ENCODE peak calls at places on chromosomes 3 and 15, in eight cellular contexts. One of them, this sample, is unnamed. For H3K9me3, the result is how much of the 10 kb centered on the place peaks cover.

GRCh38 chr3:141738636-141739363 is 702 bp downstream of the RNF7 start:
- DNase-seq in A549: peak
- DNase-seq in SJSA1: peak
- DNase-seq in lower lobe of right lung: no peak
- DNase-seq in adrenal gland: no peak
- DNase-seq in NT2/D1: no peak
- DNase-seq in thyroid gland: no peak
- DNase-seq in heart right ventricle: no peak
- DNase-seq in this sample: peak

GRCh38 chr15:56985871-56986270 is 67.4 kb downstream of the TCF12 start:
- DNase-seq in adrenal gland: no peak
- DNase-seq in lower lobe of right lung: no peak
- DNase-seq in A549: no peak
- DNase-seq in NT2/D1: no peak
- DNase-seq in heart right ventricle: no peak
- DNase-seq in thyroid gland: no peak
- DNase-seq in SJSA1: no peak
- DNase-seq in this sample: no peak

GRCh38 chr3:78725703-78726246 is 1042.0 kb downstream of the ROBO1 start:
- DNase-seq in SJSA1: no peak
- DNase-seq in thyroid gland: no peak
- DNase-seq in A549: no peak
- DNase-seq in adrenal gland: no peak
- DNase-seq in heart right ventricle: no peak
- DNase-seq in lower lobe of right lung: no peak
- DNase-seq in NT2/D1: no peak
- DNase-seq in this sample: no peak

GRCh38 chr15:99437315-99438221 is 128.2 kb upstream of the MEF2A start:
- DNase-seq in lower lobe of right lung: no peak
- DNase-seq in heart right ventricle: no peak
- DNase-seq in NT2/D1: no peak
- DNase-seq in adrenal gland: no peak
- DNase-seq in A549: no peak
- DNase-seq in SJSA1: no peak
- DNase-seq in thyroid gland: no peak
- DNase-seq in this sample: no peak

GRCh38 chr15:50330921-50331320 is 24.1 kb downstream of the GABPB1 start:
- DNase-seq in SJSA1: no peak
- DNase-seq in A549: no peak
- DNase-seq in adrenal gland: no peak
- DNase-seq in lower lobe of right lung: no peak
- DNase-seq in NT2/D1: no peak
- DNase-seq in heart right ventricle: no peak
- DNase-seq in thyroid gland: no peak
- DNase-seq in this sample: no peak

GRCh38 chr3:71055602-71056001 is 527.9 kb downstream of the FOXP1 start:
- DNase-seq in adrenal gland: no peak
- DNase-seq in SJSA1: peak
- DNase-seq in thyroid gland: no peak
- DNase-seq in A549: no peak
- DNase-seq in heart right ventricle: no peak
- DNase-seq in NT2/D1: no peak
- DNase-seq in lower lobe of right lung: no peak
- DNase-seq in this sample: no peak

GRCh38 chr3:69490971-69491370 is 105.1 kb upstream of the FRMD4B start:
- DNase-seq in lower lobe of right lung: no peak
- DNase-seq in thyroid gland: no peak
- DNase-seq in NT2/D1: no peak
- DNase-seq in A549: no peak
- DNase-seq in SJSA1: no peak
- DNase-seq in heart right ventricle: no peak
- DNase-seq in adrenal gland: no peak
- DNase-seq in this sample: no peak

GRCh38 chr15:78322243-78322642 is 17.9 kb upstream of the CRABP1 start:
- DNase-seq in adrenal gland: no peak
- DNase-seq in NT2/D1: no peak
- DNase-seq in SJSA1: peak
- DNase-seq in A549: no peak
- DNase-seq in thyroid gland: no peak
- DNase-seq in lower lobe of right lung: peak
- DNase-seq in heart right ventricle: no peak
- DNase-seq in this sample: no peak

GRCh38 chr3:138539352-138539751 is 54.7 kb downstream of the CEP70 start:
- DNase-seq in SJSA1: no peak
- DNase-seq in lower lobe of right lung: no peak
- DNase-seq in heart right ventricle: no peak
- DNase-seq in A549: no peak
- DNase-seq in adrenal gland: no peak
- DNase-seq in NT2/D1: no peak
- DNase-seq in thyroid gland: no peak
- DNase-seq in this sample: no peak

GRCh38 chr3:138542977-138543376 is 51.1 kb downstream of the CEP70 start:
- DNase-seq in lower lobe of right lung: no peak
- DNase-seq in heart right ventricle: no peak
- DNase-seq in A549: no peak
- DNase-seq in NT2/D1: no peak
- DNase-seq in SJSA1: no peak
- DNase-seq in adrenal gland: no peak
- DNase-seq in thyroid gland: no peak
- DNase-seq in this sample: no peak

GRCh38 chr3:138549578-138549977 is 44.5 kb downstream of the CEP70 start:
- DNase-seq in lower lobe of right lung: no peak
- DNase-seq in A549: no peak
- DNase-seq in thyroid gland: no peak
- DNase-seq in heart right ventricle: no peak
- DNase-seq in NT2/D1: no peak
- DNase-seq in SJSA1: no peak
- DNase-seq in adrenal gland: no peak
- DNase-seq in this sample: no peak

GRCh38 chr3:138547342-138547975 is 46.6 kb downstream of the CEP70 start:
- DNase-seq in lower lobe of right lung: no peak
- DNase-seq in adrenal gland: no peak
- DNase-seq in heart right ventricle: no peak
- DNase-seq in SJSA1: no peak
- DNase-seq in NT2/D1: no peak
- DNase-seq in thyroid gland: no peak
- DNase-seq in A549: no peak
- DNase-seq in this sample: no peak

DNA sequence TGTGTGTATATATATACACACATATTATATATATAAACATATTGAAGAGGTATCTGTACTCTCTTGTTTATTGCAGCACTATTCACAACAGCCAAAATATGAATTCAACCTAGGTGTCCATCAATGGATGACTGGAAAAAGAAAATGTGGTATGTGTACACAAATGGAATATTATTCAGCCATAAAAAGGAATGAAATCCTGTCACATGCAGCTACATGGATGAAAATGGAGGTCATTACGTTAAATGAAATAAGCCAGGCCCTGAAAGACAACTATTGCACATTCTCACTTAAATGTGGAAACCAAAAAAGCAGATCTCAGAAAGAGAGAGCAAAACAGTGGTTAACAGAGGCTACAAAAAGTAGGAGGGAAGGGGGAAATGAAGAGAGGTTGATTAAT is 49.5 kb downstream of the CEP70 start:
- DNase-seq in thyroid gland: no peak
- DNase-seq in SJSA1: no peak
- DNase-seq in lower lobe of right lung: no peak
- DNase-seq in heart right ventricle: no peak
- DNase-seq in A549: no peak
- DNase-seq in adrenal gland: no peak
- DNase-seq in NT2/D1: no peak
- DNase-seq in this sample: no peak
- H3K9me3 ChIP-seq in thyroid gland: under half
- H3K9me3 ChIP-seq in SJSA1: under half
- H3K9me3 ChIP-seq in lower lobe of right lung: half or more
- H3K9me3 ChIP-seq in heart right ventricle: under half
- H3K9me3 ChIP-seq in A549: under half
- H3K9me3 ChIP-seq in adrenal gland: under half
- H3K9me3 ChIP-seq in NT2/D1: half or more
- H3K9me3 ChIP-seq in this sample: half or more

GRCh38 chr15:25175033-25175788 is 220.4 kb downstream of the SNRPN start:
- DNase-seq in thyroid gland: no peak
- DNase-seq in SJSA1: no peak
- DNase-seq in adrenal gland: peak
- DNase-seq in lower lobe of right lung: peak
- DNase-seq in heart right ventricle: peak
- DNase-seq in NT2/D1: no peak
- DNase-seq in A549: no peak
- DNase-seq in this sample: no peak

GRCh38 chr15:25176616-25176923 is 221.8 kb downstream of the SNRPN start:
- DNase-seq in thyroid gland: no peak
- DNase-seq in SJSA1: no peak
- DNase-seq in heart right ventricle: peak
- DNase-seq in adrenal gland: peak
- DNase-seq in NT2/D1: no peak
- DNase-seq in lower lobe of right lung: no peak
- DNase-seq in A549: no peak
- DNase-seq in this sample: no peak

GRCh38 chr15:25176991-25177954 is 222.5 kb downstream of the SNRPN start:
- DNase-seq in lower lobe of right lung: peak
- DNase-seq in NT2/D1: no peak
- DNase-seq in SJSA1: no peak
- DNase-seq in heart right ventricle: peak
- DNase-seq in adrenal gland: peak
- DNase-seq in thyroid gland: no peak
- DNase-seq in A549: no peak
- DNase-seq in this sample: no peak

GRCh38 chr15:25177955-25178801 is 223.4 kb downstream of the SNRPN start:
- DNase-seq in SJSA1: no peak
- DNase-seq in A549: no peak
- DNase-seq in lower lobe of right lung: peak
- DNase-seq in thyroid gland: no peak
- DNase-seq in adrenal gland: peak
- DNase-seq in heart right ventricle: peak
- DNase-seq in NT2/D1: no peak
- DNase-seq in this sample: no peak

DNA sequence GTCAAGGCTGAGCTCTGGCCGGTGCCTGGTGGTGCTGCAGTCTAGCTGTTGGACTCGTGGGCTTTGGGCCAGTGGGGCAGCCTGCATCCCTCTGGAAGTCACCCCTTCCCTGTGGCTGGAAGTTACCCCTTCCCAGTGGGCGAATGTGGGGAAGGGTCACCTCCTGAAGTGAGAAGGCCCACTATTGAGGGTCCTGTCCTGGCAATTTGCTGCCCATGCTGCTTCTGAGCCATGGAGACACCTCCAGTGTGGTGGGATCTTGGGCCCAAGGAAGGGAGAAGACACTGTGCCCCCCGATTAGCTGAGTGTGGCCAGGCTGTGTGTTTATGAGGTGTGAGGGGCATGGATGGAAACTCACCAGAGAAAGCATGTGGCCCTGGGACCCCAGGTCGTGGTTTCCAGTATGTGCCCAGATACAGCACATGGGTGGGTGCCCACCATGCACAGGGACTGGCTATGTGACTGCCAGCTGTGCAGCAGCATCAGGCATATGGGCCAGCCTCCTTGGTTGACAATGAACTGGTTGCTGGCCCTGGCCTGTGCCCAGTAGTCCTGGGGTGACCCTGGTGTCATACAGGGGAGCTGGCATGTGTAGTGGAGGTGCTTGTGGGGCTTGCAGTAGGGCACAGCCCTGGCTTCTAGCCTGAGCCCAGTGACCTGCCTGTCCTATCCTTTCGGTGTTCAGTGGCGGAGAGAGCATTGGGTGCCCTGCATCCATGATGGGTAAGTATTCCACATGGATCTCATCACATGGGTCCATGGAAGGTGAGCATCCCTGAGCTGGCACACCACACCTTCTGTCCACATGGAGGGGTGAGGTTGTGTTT is 221.2 kb downstream of the SNRPN start:
- DNase-seq in NT2/D1: no peak
- DNase-seq in thyroid gland: no peak
- DNase-seq in lower lobe of right lung: peak
- DNase-seq in heart right ventricle: no peak
- DNase-seq in SJSA1: no peak
- DNase-seq in A549: no peak
- DNase-seq in adrenal gland: peak
- DNase-seq in this sample: peak
- H3K9me3 ChIP-seq in NT2/D1: under half
- H3K9me3 ChIP-seq in thyroid gland: under half
- H3K9me3 ChIP-seq in lower lobe of right lung: half or more
- H3K9me3 ChIP-seq in heart right ventricle: under half
- H3K9me3 ChIP-seq in SJSA1: under half
- H3K9me3 ChIP-seq in A549: under half
- H3K9me3 ChIP-seq in adrenal gland: under half
- H3K9me3 ChIP-seq in this sample: half or more

DNA sequence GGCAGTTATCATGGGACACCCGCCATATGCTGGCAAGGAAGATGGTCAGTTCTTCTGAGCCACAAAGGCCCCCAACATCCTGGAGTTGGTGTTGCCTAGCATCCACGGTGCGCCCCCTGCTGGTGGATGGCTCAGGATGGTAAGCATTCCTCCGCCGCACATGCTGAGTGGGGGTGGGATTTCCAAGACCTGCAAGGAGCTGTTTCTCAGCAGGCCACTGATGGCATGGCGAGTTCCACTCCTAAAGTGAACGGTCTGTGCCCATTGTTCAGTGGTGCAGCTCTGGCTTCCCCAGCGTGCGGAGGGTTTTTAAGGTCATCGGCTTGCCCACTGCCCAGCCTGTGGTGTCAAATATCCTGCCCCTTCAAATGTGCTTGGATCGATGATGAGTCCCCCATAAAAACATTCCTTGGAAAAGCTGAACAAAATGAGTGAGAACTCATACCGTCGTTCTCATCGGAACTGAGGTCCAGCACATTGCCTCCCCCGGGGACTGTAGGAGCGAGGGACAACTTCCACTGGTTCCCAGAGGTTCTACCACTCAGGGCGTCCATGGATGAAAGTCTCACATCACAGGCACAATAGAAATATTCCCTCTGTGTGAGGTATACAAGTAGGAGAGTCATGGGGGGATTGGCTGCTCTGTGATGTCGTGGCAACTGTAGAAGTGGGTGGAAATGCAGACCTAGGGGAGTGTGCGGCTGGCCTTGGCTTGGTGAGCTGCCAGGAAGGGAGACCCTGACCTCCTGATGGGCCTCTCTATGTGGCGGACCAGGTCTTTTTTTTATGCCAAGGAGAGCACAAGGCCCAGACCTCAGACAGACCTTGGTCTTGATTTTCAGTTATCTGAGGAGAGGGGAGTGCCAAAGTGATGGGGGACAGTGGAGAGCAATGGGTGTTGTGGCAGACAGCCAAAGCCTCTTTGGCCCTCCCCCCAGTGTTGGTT is 102.0 kb downstream of the SNRPN start:
- DNase-seq in A549: no peak
- DNase-seq in lower lobe of right lung: no peak
- DNase-seq in heart right ventricle: no peak
- DNase-seq in SJSA1: no peak
- DNase-seq in thyroid gland: no peak
- DNase-seq in adrenal gland: no peak
- DNase-seq in NT2/D1: no peak
- DNase-seq in this sample: no peak
- H3K9me3 ChIP-seq in A549: half or more
- H3K9me3 ChIP-seq in lower lobe of right lung: half or more
- H3K9me3 ChIP-seq in heart right ventricle: half or more
- H3K9me3 ChIP-seq in SJSA1: half or more
- H3K9me3 ChIP-seq in thyroid gland: under half
- H3K9me3 ChIP-seq in adrenal gland: half or more
- H3K9me3 ChIP-seq in NT2/D1: half or more
- H3K9me3 ChIP-seq in this sample: half or more

GRCh38 chr3:174321549-174321948 is 537.6 kb upstream of the NAALADL2 start:
- DNase-seq in SJSA1: no peak
- DNase-seq in thyroid gland: no peak
- DNase-seq in lower lobe of right lung: no peak
- DNase-seq in heart right ventricle: no peak
- DNase-seq in adrenal gland: no peak
- DNase-seq in A549: no peak
- DNase-seq in NT2/D1: no peak
- DNase-seq in this sample: no peak

GRCh38 chr3:174318146-174318545 is 541.0 kb upstream of the NAALADL2 start:
- DNase-seq in SJSA1: no peak
- DNase-seq in lower lobe of right lung: no peak
- DNase-seq in A549: no peak
- DNase-seq in NT2/D1: no peak
- DNase-seq in thyroid gland: no peak
- DNase-seq in adrenal gland: no peak
- DNase-seq in heart right ventricle: no peak
- DNase-seq in this sample: no peak

GRCh38 chr3:174322789-174323188 is 536.3 kb upstream of the NAALADL2 start:
- DNase-seq in SJSA1: no peak
- DNase-seq in adrenal gland: no peak
- DNase-seq in lower lobe of right lung: no peak
- DNase-seq in NT2/D1: no peak
- DNase-seq in A549: no peak
- DNase-seq in thyroid gland: no peak
- DNase-seq in heart right ventricle: no peak
- DNase-seq in this sample: no peak

GRCh38 chr3:174317005-174317404 is 542.1 kb upstream of the NAALADL2 start:
- DNase-seq in heart right ventricle: no peak
- DNase-seq in thyroid gland: no peak
- DNase-seq in SJSA1: no peak
- DNase-seq in A549: no peak
- DNase-seq in NT2/D1: no peak
- DNase-seq in adrenal gland: no peak
- DNase-seq in lower lobe of right lung: no peak
- DNase-seq in this sample: no peak
- H3K9me3 ChIP-seq in heart right ventricle: under half
- H3K9me3 ChIP-seq in thyroid gland: under half
- H3K9me3 ChIP-seq in SJSA1: under half
- H3K9me3 ChIP-seq in A549: under half
- H3K9me3 ChIP-seq in NT2/D1: under half
- H3K9me3 ChIP-seq in adrenal gland: under half
- H3K9me3 ChIP-seq in lower lobe of right lung: under half
- H3K9me3 ChIP-seq in this sample: under half